ENCODE peak calls at places on chromosomes 11 and 22, in ten cellular contexts. U, I, J, Y, F, Z, N, C, W and H are unnamed samples.

GRCh38 chr11:88194990-88195389 is 19.7 kb upstream of the RAB38 start:
- DNase-seq in W (no peak), Y (no peak), U (no peak), J (no peak), N (no peak), Z (no peak), C (no peak), F (no peak), I (no peak), H (no peak)

GRCh38 chr11:2287102-2287501 is 14.6 kb downstream of the C11orf21 start:
- DNase-seq in F (no peak), C (no peak), Z (no peak), U (peak; percentile 2), J (no peak), N (no peak), I (peak; percentile 6), W (no peak), Y (no peak), H (peak; percentile 29)

GRCh38 chr11:106989056-106989455 is 29.2 kb downstream of the GUCY1A2 start:
- DNase-seq in F (no peak), N (no peak), Y (no peak), U (no peak), W (no peak), I (no peak), C (no peak), Z (no peak), J (no peak), H (no peak)

GRCh38 chr11:3147257-3147619 is 17.9 kb downstream of the OSBPL5 start:
- DNase-seq in F (no peak), C (no peak), I (no peak), Z (no peak), U (no peak), Y (peak; percentile 55), N (peak; percentile 50), J (no peak), W (no peak), H (no peak)

GRCh38 chr11:44595964-44596381 is 30.5 kb downstream of the CD82 start:
- DNase-seq in U (no peak), Z (peak; percentile 75), I (no peak), J (no peak), N (peak; percentile 22), F (no peak), Y (peak; percentile 74), W (no peak), C (peak; percentile 72), H (peak; percentile 86)

GRCh38 chr11:118791015-118791960 is at the start of gene DDX6:
- DNase-seq in I (peak; percentile 91), Y (peak; percentile 92), J (peak; percentile 97), Z (peak; percentile 93), C (peak; percentile 88), W (peak; percentile 92), N (peak; percentile 91), F (peak; percentile 80), U (peak; percentile 92), H (peak; percentile 95)

GRCh38 chr22:47631571-47632102 is 869.2 kb downstream of the TBC1D22A start:
- DNase-seq in F (no peak), Y (no peak), J (no peak), W (no peak), U (no peak), Z (no peak), I (no peak), N (no peak), C (no peak), H (no peak)

GRCh38 chr11:86941871-86942208 is 13.4 kb downstream of the FZD4 start:
- DNase-seq in J (no peak), C (no peak), Y (no peak), N (no peak), F (no peak), U (no peak), I (no peak), W (no peak), Z (no peak), H (no peak)

GRCh38 chr22:41401781-41402648 is 20.3 kb downstream of the TEF start:
- DNase-seq in F (no peak), I (no peak), W (no peak), N (peak; percentile 99), J (no peak), C (peak; percentile 93), U (no peak), Z (peak; percentile 88), Y (peak; percentile 76), H (peak; percentile 83)

GRCh38 chr22:28105988-28106387 is 186.9 kb upstream of the PITPNB start:
- DNase-seq in N (no peak), I (no peak), C (no peak), F (no peak), J (no peak), Y (no peak), W (no peak), Z (no peak), U (no peak), H (no peak)

GRCh38 chr11:89477175-89477574 is 14.0 kb downstream of the NOX4 start:
- DNase-seq in C (no peak), J (no peak), Y (no peak), U (no peak), I (peak; percentile 63), W (no peak), F (no peak), N (no peak), Z (no peak), H (no peak)

GRCh38 chr11:95067828-95068244 is 1.1 kb downstream of the SRSF8 start:
- DNase-seq in I (no peak), U (no peak), Z (no peak), F (no peak), C (no peak), Y (no peak), W (no peak), J (no peak), N (no peak), H (peak; percentile 80)

GRCh38 chr11:94926698-94927237 is 46.6 kb downstream of the CWC15 start:
- DNase-seq in Z (peak; percentile 98), U (peak; percentile 41), C (peak; percentile 49), I (no peak), J (peak; percentile 91), Y (peak; percentile 86), F (no peak), W (no peak), N (peak; percentile 98), H (peak; percentile 89)

GRCh38 chr22:30421695-30422480 is 3.7 kb upstream of the MTFP1 start:
- DNase-seq in U (no peak), I (no peak), J (no peak), Y (no peak), F (no peak), C (no peak), W (no peak), N (no peak), Z (no peak), H (no peak)

GRCh38 chr11:82846037-82846383 is 54.2 kb downstream of the PRCP start:
- DNase-seq in U (no peak), Z (no peak), W (no peak), Y (no peak), I (no peak), C (no peak), F (no peak), J (no peak), N (no peak), H (no peak)

GRCh38 chr22:41075946-41076345 is 16.4 kb upstream of the EP300 start:
- DNase-seq in U (no peak), C (no peak), W (no peak), F (no peak), Y (no peak), I (no peak), Z (peak; percentile 28), N (no peak), J (peak; percentile 40), H (no peak)

GRCh38 chr22:24744638-24745037 is 29.9 kb downstream of the PIWIL3 start:
- DNase-seq in N (no peak), J (no peak), F (no peak), C (no peak), Y (no peak), W (no peak), U (no peak), Z (no peak), I (no peak), H (no peak)

GRCh38 chr11:62732830-62733229 is 4.5 kb downstream of the TTC9C start:
- DNase-seq in Y (no peak), W (no peak), N (peak; percentile 64), C (peak; percentile 20), F (peak; percentile 34), J (no peak), Z (peak; percentile 57), I (no peak), U (no peak), H (no peak)

GRCh38 chr22:22871536-22872278 is 15.9 kb upstream of the IGLL5 start:
- DNase-seq in J (no peak), Y (no peak), N (no peak), Z (no peak), F (no peak), W (no peak), C (no peak), I (no peak), U (no peak), H (no peak)

GRCh38 chr22:20514658-20515406 is 7.4 kb downstream of the MED15 start:
- DNase-seq in C (no peak), N (peak; percentile 88), I (no peak), Y (peak; percentile 82), W (no peak), F (no peak), Z (peak; percentile 79), U (no peak), J (no peak), H (no peak)

GRCh38 chr11:15800121-15800800 is 556.1 kb downstream of the SOX6 start:
- DNase-seq in Z (peak; percentile 85), J (no peak), U (no peak), C (peak; percentile 16), W (no peak), I (no peak), Y (peak; percentile 46), N (peak; percentile 49), F (no peak), H (no peak)